ENCODE peak calls at places on chromosomes 12 and 14, in seven cellular contexts. E, L, M, V, O, X and W are unnamed samples.

GRCh38 chr14:55813635-55814034 is 233.6 kb downstream of the KTN1 start:
- DNase-seq in E (no peak), L (no peak), M (no peak), V (no peak), O (no peak), X (no peak), W (no peak)

GRCh38 chr12:120928864-120929652 is 24.9 kb upstream of the SPPL3 start:
- DNase-seq in E (peak), L (no peak), M (no peak), V (no peak), O (peak), X (peak), W (no peak)

GRCh38 chr14:34003691-34004090 is 52.8 kb upstream of the EGLN3 start:
- DNase-seq in E (no peak), L (peak), M (no peak), V (no peak), O (no peak), X (no peak), W (no peak)

GRCh38 chr14:92962831-92963095 is 39.8 kb downstream of the CHGA start:
- DNase-seq in E (no peak), L (no peak), M (no peak), V (no peak), O (no peak), X (no peak), W (no peak)

GRCh38 chr12:102567031-102567985 is 86.9 kb upstream of the IGF1 start:
- DNase-seq in E (no peak), L (no peak), M (no peak), V (peak), O (no peak), X (no peak), W (peak)

GRCh38 chr12:49091836-49092085 is 2.8 kb downstream of the DHH start:
- DNase-seq in E (no peak), L (no peak), M (no peak), V (no peak), O (no peak), X (no peak), W (no peak)

GRCh38 chr14:102192840-102193502 is 53.3 kb downstream of the WDR20 start:
- DNase-seq in E (no peak), L (no peak), M (no peak), V (no peak), O (no peak), X (peak), W (no peak)

GRCh38 chr12:47884501-47884900 is 20.3 kb downstream of the VDR start:
- DNase-seq in E (no peak), L (no peak), M (no peak), V (no peak), O (no peak), X (no peak), W (no peak)

GRCh38 chr12:13124661-13125505 is 21.4 kb upstream of the GSG1 start:
- DNase-seq in E (no peak), L (no peak), M (no peak), V (no peak), O (no peak), X (no peak), W (no peak)

GRCh38 chr12:47556219-47556618 is 149.6 kb downstream of the RPAP3 start:
- DNase-seq in E (no peak), L (no peak), M (no peak), V (no peak), O (no peak), X (no peak), W (no peak)

GRCh38 chr12:24507827-24508226 is 441.1 kb downstream of the BCAT1 start:
- DNase-seq in E (no peak), L (no peak), M (no peak), V (no peak), O (no peak), X (no peak), W (no peak)

GRCh38 chr12:98939350-98939749 is 294.3 kb downstream of the APAF1 start:
- DNase-seq in E (peak), L (no peak), M (no peak), V (peak), O (no peak), X (peak), W (peak)

GRCh38 chr14:71703477-71703876 is 228.8 kb upstream of the RGS6 start:
- DNase-seq in E (no peak), L (no peak), M (peak), V (no peak), O (no peak), X (no peak), W (no peak)

GRCh38 chr14:45095143-45095542 is 11.2 kb downstream of the PRPF39 start:
- DNase-seq in E (no peak), L (no peak), M (no peak), V (no peak), O (no peak), X (no peak), W (no peak)
- H3K4me3 ChIP-seq in E (no peak), L (no peak), M (no peak), V (no peak), O (no peak), X (no peak), W (no peak)

GRCh38 chr14:94936901-94937321 is 167.0 kb upstream of the GSC start:
- DNase-seq in E (no peak), L (peak), M (peak), V (no peak), O (peak), X (no peak), W (no peak)
- H3K4me3 ChIP-seq in E (no peak), L (peak), M (peak), V (no peak), O (no peak), X (no peak), W (no peak)

DNA sequence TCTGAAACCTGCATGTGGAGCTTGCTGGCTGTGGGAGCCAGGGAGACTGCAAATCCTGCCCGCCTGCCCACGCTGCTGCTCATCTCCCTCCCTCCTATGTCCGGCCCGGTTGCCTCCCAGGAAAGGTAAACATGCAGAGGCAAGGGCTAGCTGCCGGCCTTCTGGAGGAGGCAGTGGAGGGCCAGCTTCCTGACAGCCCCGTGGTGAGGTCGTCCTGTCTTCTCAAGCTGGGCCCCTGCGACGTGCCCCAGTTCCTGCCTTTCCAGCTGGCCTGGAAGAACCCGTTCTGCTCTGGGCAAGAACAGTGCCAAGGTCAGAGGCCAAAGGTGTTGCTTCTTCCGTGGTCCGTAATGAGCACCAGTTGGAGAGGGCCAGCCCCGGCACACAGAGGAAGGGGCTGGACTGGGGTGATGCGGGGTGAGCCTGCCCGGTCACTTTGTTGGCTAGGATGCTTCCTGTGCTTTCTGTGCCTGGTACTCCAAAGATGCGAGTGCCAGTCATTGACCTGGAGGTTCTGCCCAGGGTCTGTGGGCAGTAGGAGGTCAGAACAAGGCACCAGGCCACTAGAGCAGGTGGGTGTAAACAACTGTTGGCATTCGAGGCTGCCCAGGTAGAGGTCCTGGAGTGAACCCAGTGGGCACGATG is 25.3 kb downstream of the TPCN1 start:
- DNase-seq in E (no peak), L (no peak), M (no peak), V (no peak), O (peak), X (peak), W (no peak)
- H3K4me3 ChIP-seq in E (no peak), L (no peak), M (no peak), V (no peak), O (no peak), X (no peak), W (no peak)

GRCh38 chr12:107931761-107932160 is 157.3 kb downstream of the ASCL4 start:
- DNase-seq in E (no peak), L (no peak), M (no peak), V (no peak), O (no peak), X (no peak), W (no peak)
- H3K4me3 ChIP-seq in E (no peak), L (no peak), M (no peak), V (no peak), O (no peak), X (no peak), W (no peak)

DNA sequence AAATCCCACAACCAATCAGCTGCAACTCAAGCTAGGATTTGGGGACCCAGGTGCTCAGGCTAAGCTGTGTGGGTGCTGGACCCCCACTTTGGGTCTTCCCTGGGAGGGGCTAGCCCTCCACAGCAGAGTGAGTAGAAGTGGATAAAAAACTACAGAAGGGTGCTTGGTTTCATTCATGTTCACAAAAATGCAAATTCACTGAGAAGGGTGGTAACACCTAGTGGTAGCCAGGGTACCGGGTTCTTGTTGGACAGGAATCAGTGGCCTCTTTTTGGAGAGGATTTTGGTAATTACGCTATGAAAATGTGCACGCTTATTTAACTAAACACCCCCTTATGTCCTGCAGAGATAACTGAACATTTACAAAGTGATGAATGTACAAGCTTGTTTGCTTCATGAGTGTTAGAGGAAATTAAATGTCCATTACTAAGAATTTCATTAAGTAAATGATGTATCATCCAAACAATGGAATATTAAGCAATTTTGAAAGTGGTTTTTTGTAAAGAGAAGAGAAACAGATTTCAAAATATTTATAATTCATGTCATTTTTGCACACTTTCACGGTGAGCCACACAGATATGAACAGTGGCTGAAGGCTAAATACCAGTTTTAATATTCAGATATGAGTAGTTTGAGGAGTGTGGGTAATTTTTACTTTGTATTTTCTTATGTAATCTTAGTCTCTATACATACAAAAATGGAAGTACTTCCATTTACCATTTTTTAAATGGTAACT is 78.3 kb downstream of the DDX51 start:
- DNase-seq in E (no peak), L (no peak), M (no peak), V (no peak), O (no peak), X (no peak), W (no peak)
- H3K4me3 ChIP-seq in E (no peak), L (no peak), M (no peak), V (no peak), O (no peak), X (no peak), W (no peak)

GRCh38 chr12:56716933-56717880 is 7.9 kb downstream of the NACA start:
- DNase-seq in E (no peak), L (no peak), M (no peak), V (no peak), O (no peak), X (no peak), W (no peak)

GRCh38 chr12:56715798-56716197 is 9.3 kb downstream of the NACA start:
- DNase-seq in E (no peak), L (no peak), M (no peak), V (no peak), O (no peak), X (no peak), W (no peak)

GRCh38 chr12:56718167-56718566 is 6.9 kb downstream of the NACA start:
- DNase-seq in E (no peak), L (no peak), M (no peak), V (no peak), O (no peak), X (peak), W (no peak)

GRCh38 chr12:56714431-56714929 is 10.6 kb downstream of the NACA start:
- DNase-seq in E (no peak), L (no peak), M (no peak), V (no peak), O (no peak), X (no peak), W (no peak)

DNA sequence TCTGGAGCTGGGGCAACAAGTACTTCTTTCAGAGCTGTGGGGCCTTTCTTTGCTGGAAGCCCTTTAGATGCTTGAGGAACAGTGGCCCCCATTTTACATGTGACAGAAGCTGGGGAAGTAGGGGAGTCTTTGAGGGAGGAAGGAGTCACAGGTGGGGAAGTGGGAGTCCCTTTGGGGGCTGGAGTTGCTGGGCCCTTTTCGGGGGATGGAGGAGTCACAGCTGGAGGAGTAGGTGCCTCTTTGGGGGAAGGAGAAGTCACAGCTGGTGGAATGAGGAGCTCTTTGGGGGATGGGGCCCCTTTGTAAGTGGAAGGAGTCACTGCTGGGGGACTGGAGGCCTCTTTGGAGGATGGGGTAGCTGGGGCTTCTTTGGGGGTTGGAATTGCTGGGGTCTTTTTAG is 8.6 kb downstream of the NACA start:
- DNase-seq in E (no peak), L (no peak), M (no peak), V (no peak), O (no peak), X (no peak), W (no peak)
- H3K4me3 ChIP-seq in E (no peak), L (no peak), M (no peak), V (no peak), O (no peak), X (no peak), W (no peak)

DNA sequence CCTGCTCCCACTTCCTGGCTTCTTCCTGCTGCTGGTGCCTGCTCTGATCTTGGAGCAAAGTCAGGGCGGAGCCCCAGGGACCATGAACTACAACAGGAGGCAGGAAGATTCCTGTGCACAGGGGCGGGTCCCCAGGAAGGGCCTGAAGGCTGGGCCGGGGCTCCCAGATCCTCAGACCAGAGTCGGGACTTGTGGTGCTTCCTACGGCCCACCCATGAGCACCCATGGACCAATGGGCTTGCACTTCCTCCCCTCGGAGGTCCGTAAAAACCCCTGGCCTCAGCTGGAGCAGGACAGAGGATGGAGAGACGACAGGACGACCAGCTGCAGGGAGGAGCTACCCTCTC is 1287.1 kb downstream of the TMEM121 start:
- DNase-seq in E (no peak), L (peak), M (no peak), V (no peak), O (no peak), X (no peak), W (no peak)
- H3K4me3 ChIP-seq in E (no peak), L (no peak), M (peak), V (no peak), O (no peak), X (no peak), W (no peak)

GRCh38 chr12:132427999-132428871 is 61.7 kb upstream of the FBRSL1 start:
- DNase-seq in E (no peak), L (no peak), M (no peak), V (no peak), O (peak), X (peak), W (no peak)

GRCh38 chr12:132429122-132429931 is 60.6 kb upstream of the FBRSL1 start:
- DNase-seq in E (no peak), L (no peak), M (no peak), V (no peak), O (peak), X (peak), W (no peak)

GRCh38 chr12:132430838-132431826 is 58.8 kb upstream of the FBRSL1 start:
- DNase-seq in E (no peak), L (no peak), M (no peak), V (no peak), O (no peak), X (no peak), W (no peak)

GRCh38 chr12:132428872-132429121 is 61.2 kb upstream of the FBRSL1 start:
- DNase-seq in E (no peak), L (no peak), M (no peak), V (no peak), O (no peak), X (peak), W (no peak)

DNA sequence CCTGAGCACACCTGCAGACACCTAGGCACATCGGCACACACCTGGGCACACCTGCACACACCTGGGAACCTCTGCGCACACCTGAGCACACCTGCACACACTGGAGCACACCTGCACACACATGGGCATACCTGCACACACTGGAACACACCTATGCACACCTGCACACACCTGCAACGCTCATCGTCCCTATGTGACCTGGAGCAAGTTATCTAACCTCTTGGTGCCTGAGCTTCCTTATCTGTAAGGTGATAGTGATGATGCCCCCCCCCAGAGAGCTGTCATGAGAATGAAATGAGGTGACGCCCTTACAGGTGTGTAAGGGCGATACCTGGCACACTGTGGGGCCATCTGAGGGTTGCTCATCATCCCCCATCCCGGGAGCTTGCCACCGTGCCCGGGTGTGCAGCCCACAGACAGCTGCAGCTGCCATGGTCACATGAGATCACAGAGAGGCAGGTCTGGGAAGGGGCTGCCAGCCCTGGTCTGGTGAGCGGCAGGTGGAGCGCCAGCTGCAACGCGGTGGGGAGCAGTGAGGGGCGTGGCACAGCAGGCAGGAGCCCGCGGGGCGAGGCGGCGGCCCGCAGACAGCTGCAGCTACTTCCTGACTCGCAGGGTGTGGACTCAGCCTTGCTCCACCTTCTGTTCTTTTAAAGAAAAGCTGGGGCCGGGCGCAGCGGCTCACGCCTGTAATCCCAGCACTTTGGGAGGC is 59.9 kb upstream of the FBRSL1 start:
- DNase-seq in E (peak), L (no peak), M (no peak), V (no peak), O (peak), X (peak), W (no peak)
- H3K4me3 ChIP-seq in E (peak), L (no peak), M (no peak), V (no peak), O (no peak), X (no peak), W (no peak)

GRCh38 chr12:93467351-93468007 is at the start of gene MRPL42:
- DNase-seq in E (peak), L (peak), M (peak), V (peak), O (peak), X (peak), W (peak)

GRCh38 chr12:93461503-93461902 is 5.8 kb upstream of the MRPL42 start:
- DNase-seq in E (no peak), L (no peak), M (no peak), V (no peak), O (no peak), X (no peak), W (no peak)

GRCh38 chr12:93469386-93469785 is 2.1 kb downstream of the MRPL42 start:
- DNase-seq in E (no peak), L (no peak), M (no peak), V (no peak), O (no peak), X (no peak), W (no peak)

GRCh38 chr12:93468008-93468371 is 676 bp downstream of the MRPL42 start:
- DNase-seq in E (no peak), L (no peak), M (no peak), V (no peak), O (no peak), X (no peak), W (no peak)

DNA sequence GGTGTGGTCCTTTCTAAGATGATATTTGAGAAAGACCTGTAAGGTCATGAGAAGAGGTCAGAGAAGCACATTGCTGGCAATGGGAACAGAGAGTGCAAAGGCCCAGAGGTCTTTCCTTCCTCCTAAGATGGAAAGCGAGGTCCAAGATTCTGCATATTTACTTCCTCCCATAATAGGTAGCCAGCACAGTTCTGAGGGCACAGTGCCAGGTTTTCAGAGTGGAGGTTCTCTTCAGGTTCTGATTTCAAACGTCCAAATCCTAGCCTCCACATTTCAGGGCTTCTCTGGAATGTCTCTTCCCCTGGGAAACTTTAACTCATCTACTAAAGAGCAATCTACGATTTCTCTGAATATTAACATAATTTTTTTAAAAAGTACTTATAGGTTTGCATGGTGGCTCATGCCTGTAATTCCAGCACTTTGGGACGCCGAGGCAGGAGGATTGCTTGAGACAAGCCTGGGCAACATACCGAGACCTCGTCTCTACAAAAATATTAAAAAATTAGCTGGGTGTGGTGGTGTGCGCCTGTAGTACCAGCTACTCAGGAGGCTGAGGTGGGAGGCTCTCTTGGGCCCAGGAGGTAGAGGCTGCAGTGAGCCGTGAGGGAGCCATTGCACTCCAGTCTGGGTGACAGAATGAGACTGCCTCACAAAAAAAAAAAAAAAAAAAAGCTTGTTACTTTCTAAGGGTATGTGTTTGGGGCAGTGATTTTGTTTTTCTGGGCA is 526 bp upstream of the MRPL42 start:
- DNase-seq in E (no peak), L (no peak), M (no peak), V (no peak), O (peak), X (no peak), W (no peak)
- H3K4me3 ChIP-seq in E (peak), L (peak), M (peak), V (no peak), O (no peak), X (peak), W (peak)